ENCODE peak calls at places on chromosome 16, in ten cellular contexts. D, V, P, F, S, O, H, Y, T and Z are unnamed samples.

GRCh38 chr16:87945351-87946042 is 5.7 kb upstream of the BANP start:
- DNase-seq in T (peak), P (peak), D (peak), O (no peak), V (peak), Y (peak), S (peak), H (peak), F (peak), Z (peak)

GRCh38 chr16:57500578-57501111 is 14.4 kb upstream of the DOK4 start:
- DNase-seq in V (no peak), F (no peak), D (no peak), H (no peak), P (no peak), Y (no peak), O (no peak), T (peak), S (peak), Z (no peak)

GRCh38 chr16:11171448-11171709 is 84.6 kb downstream of the SOCS1 start:
- DNase-seq in F (no peak), D (no peak), Y (no peak), O (no peak), H (no peak), V (no peak), S (no peak), T (no peak), P (no peak), Z (no peak)

GRCh38 chr16:72203401-72203800 is 31.4 kb upstream of the PMFBP1 start:
- DNase-seq in D (peak), T (peak), O (peak), P (no peak), F (no peak), H (peak), Y (no peak), S (peak), V (peak), Z (no peak)

GRCh38 chr16:17155480-17155879 is 315.3 kb downstream of the XYLT1 start:
- DNase-seq in V (no peak), S (no peak), Y (no peak), P (no peak), T (no peak), D (no peak), F (no peak), H (no peak), O (no peak), Z (no peak)

GRCh38 chr16:90084215-90084614 is 7.1 kb upstream of the PRDM7 start:
- DNase-seq in Y (no peak), F (no peak), P (no peak), O (no peak), H (no peak), V (no peak), D (no peak), S (no peak), T (no peak), Z (no peak)

GRCh38 chr16:51151435-51151950 is 423 bp upstream of the SALL1 start:
- DNase-seq in S (no peak), T (peak), O (no peak), Y (peak), D (peak), H (peak), P (peak), F (no peak), V (no peak), Z (no peak)

GRCh38 chr16:81526935-81527334 is 82.3 kb downstream of the CMIP start:
- DNase-seq in P (no peak), V (no peak), T (no peak), H (peak), O (no peak), F (no peak), D (peak), Y (no peak), S (no peak), Z (peak)

GRCh38 chr16:55889518-55889917 is 14.3 kb upstream of the CES5A start:
- DNase-seq in V (no peak), S (no peak), Y (no peak), T (no peak), D (no peak), O (no peak), F (no peak), P (no peak), H (no peak), Z (no peak)

GRCh38 chr16:63337264-63337663 is 1301.0 kb upstream of the CDH8 start:
- DNase-seq in T (peak), P (no peak), O (no peak), V (no peak), H (no peak), S (no peak), F (no peak), Y (no peak), D (no peak), Z (no peak)

GRCh38 chr16:1193143-1193824 is 31.8 kb downstream of the TPSG1 start:
- DNase-seq in P (no peak), D (no peak), Y (no peak), T (no peak), V (no peak), H (peak), S (no peak), O (no peak), F (peak), Z (no peak)

GRCh38 chr16:12087901-12088364 is 111.4 kb downstream of the SNX29 start:
- DNase-seq in Y (no peak), H (no peak), S (peak), T (no peak), F (no peak), D (no peak), V (no peak), O (no peak), P (no peak), Z (no peak)

GRCh38 chr16:86303787-86304685 is 206.3 kb upstream of the FOXF1 start:
- DNase-seq in O (no peak), S (no peak), Y (peak), F (no peak), H (no peak), T (peak), D (peak), V (no peak), P (no peak), Z (no peak)

GRCh38 chr16:69448470-69449193 is 24.2 kb downstream of the CYB5B start:
- DNase-seq in D (peak), T (peak), P (no peak), S (no peak), V (no peak), Y (no peak), F (no peak), O (no peak), H (peak), Z (no peak)

GRCh38 chr16:86120201-86120981 is 221.4 kb downstream of the IRF8 start:
- DNase-seq in V (no peak), P (no peak), F (no peak), T (no peak), H (peak), Y (no peak), S (no peak), O (no peak), D (peak), Z (no peak)

GRCh38 chr16:3641801-3642396 is 12.6 kb upstream of the DNASE1 start:
- DNase-seq in O (no peak), F (no peak), S (no peak), D (no peak), H (no peak), P (no peak), Y (no peak), T (no peak), V (no peak), Z (no peak)

GRCh38 chr16:56657555-56658430 is at the start of gene MT1F:
- DNase-seq in V (peak), H (peak), D (peak), F (peak), Y (peak), T (peak), S (peak), P (peak), O (no peak), Z (peak)

GRCh38 chr16:12265168-12265567 is 288.6 kb downstream of the SNX29 start:
- DNase-seq in H (no peak), F (no peak), S (peak), V (no peak), D (no peak), Y (no peak), P (no peak), O (no peak), T (no peak), Z (no peak)

GRCh38 chr16:23196577-23196976 is 14.0 kb downstream of the SCNN1G start:
- DNase-seq in V (no peak), D (no peak), Y (no peak), F (no peak), T (no peak), S (no peak), P (no peak), H (no peak), O (no peak), Z (no peak)

GRCh38 chr16:9850716-9851115 is 331.5 kb downstream of the GRIN2A start:
- DNase-seq in P (no peak), H (no peak), T (no peak), Y (no peak), D (no peak), F (no peak), O (no peak), S (no peak), V (no peak), Z (no peak)

GRCh38 chr16:26133401-26133800 is 441.6 kb downstream of the HS3ST4 start:
- DNase-seq in O (no peak), D (no peak), F (no peak), S (no peak), T (no peak), H (no peak), P (no peak), Y (no peak), V (no peak), Z (no peak)

GRCh38 chr16:78105517-78105916 is 6.1 kb downstream of the WWOX start:
- DNase-seq in V (no peak), H (no peak), F (no peak), S (no peak), O (no peak), P (no peak), T (peak), Y (no peak), D (no peak), Z (no peak)

GRCh38 chr16:80314042-80314441 is 226.8 kb upstream of the DYNLRB2 start:
- DNase-seq in O (no peak), F (no peak), Y (no peak), S (no peak), T (no peak), D (no peak), P (no peak), V (no peak), H (no peak), Z (no peak)

GRCh38 chr16:76777721-76778120 is 413.3 kb upstream of the MON1B start:
- DNase-seq in F (no peak), S (no peak), H (no peak), O (no peak), D (no peak), V (no peak), Y (no peak), P (no peak), T (no peak), Z (no peak)

GRCh38 chr16:26525856-26526255 is 540.9 kb upstream of the C16orf82 start:
- DNase-seq in O (no peak), F (no peak), D (no peak), H (no peak), T (no peak), P (no peak), V (no peak), Y (no peak), S (no peak), Z (no peak)

GRCh38 chr16:68396481-68396880 is 51.8 kb downstream of the SMPD3 start:
- DNase-seq in O (no peak), S (peak), T (peak), P (no peak), D (peak), F (peak), H (peak), V (peak), Y (peak), Z (no peak)

GRCh38 chr16:88613-89012 is 10.6 kb downstream of the MPG start:
- DNase-seq in S (no peak), F (no peak), P (no peak), D (no peak), H (no peak), O (no peak), T (no peak), V (no peak), Y (no peak), Z (no peak)

GRCh38 chr16:85865-86264 is 7.8 kb downstream of the MPG start:
- DNase-seq in D (no peak), O (no peak), H (no peak), V (no peak), Y (no peak), T (no peak), F (no peak), P (no peak), S (no peak), Z (no peak)

GRCh38 chr16:84718-85452 is 6.9 kb downstream of the MPG start:
- DNase-seq in P (no peak), H (peak), D (peak), F (no peak), V (peak), S (peak), T (peak), O (peak), Y (no peak), Z (no peak)

GRCh38 chr16:85453-85782 is 7.4 kb downstream of the MPG start:
- DNase-seq in P (no peak), H (no peak), F (no peak), O (no peak), V (no peak), S (no peak), T (no peak), Y (no peak), D (no peak), Z (no peak)

DNA sequence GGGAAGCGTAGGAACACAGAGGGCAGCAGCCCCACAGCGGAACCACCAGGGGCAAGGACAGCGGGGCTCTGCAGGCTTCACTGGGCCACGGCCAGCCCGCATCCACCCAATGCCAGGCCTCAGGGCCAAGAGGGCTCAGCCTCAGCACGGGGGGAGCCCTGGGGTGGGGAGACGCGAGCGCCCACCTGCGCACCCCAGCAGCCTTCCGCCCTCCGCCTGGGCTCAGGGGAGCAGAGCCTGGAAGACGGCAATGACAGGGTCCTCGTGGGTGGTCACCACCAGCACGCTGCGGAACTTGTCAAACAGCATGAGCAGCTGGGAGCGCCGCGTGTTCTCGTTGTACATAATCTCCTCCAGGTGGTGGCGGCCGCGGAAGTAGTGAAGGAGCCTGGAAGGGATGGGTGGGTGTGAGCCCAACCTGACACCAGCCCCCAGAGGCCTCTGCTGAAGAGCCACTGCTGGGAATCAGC is 8.5 kb downstream of the MPG start:
- DNase-seq in S (no peak), F (no peak), O (no peak), P (no peak), T (no peak), V (no peak), Y (no peak), H (no peak), D (no peak), Z (no peak)
- H3K4me2 ChIP-seq in S (no peak), F (no peak), O (no peak), P (no peak), T (no peak), V (no peak), Y (no peak), H (no peak), D (no peak), Z (no peak)

GRCh38 chr16:25013049-25013448 is 2.1 kb downstream of the ARHGAP17 start:
- DNase-seq in H (no peak), P (no peak), F (no peak), S (no peak), T (no peak), D (no peak), V (no peak), O (no peak), Y (no peak), Z (no peak)
- H3K4me2 ChIP-seq in H (peak), P (no peak), F (peak), S (peak), T (no peak), D (peak), V (peak), O (peak), Y (peak), Z (peak)

GRCh38 chr16:84630446-84631152 is 12.7 kb upstream of the COTL1 start:
- DNase-seq in T (no peak), O (no peak), S (no peak), H (no peak), F (no peak), D (no peak), V (no peak), P (no peak), Y (no peak), Z (no peak)

GRCh38 chr16:84635702-84636101 is 12.6 kb upstream of the KLHL36 start:
- DNase-seq in P (no peak), D (no peak), F (no peak), V (no peak), T (no peak), H (no peak), S (no peak), Y (no peak), O (no peak), Z (no peak)

GRCh38 chr16:84631882-84632281 is 14.0 kb upstream of the COTL1 start:
- DNase-seq in Y (no peak), S (no peak), T (no peak), O (no peak), P (no peak), H (no peak), F (no peak), D (no peak), V (no peak), Z (no peak)

GRCh38 chr16:84631153-84631466 is 13.2 kb upstream of the COTL1 start:
- DNase-seq in D (no peak), Y (no peak), V (no peak), P (no peak), F (no peak), O (no peak), H (no peak), T (no peak), S (no peak), Z (no peak)

DNA sequence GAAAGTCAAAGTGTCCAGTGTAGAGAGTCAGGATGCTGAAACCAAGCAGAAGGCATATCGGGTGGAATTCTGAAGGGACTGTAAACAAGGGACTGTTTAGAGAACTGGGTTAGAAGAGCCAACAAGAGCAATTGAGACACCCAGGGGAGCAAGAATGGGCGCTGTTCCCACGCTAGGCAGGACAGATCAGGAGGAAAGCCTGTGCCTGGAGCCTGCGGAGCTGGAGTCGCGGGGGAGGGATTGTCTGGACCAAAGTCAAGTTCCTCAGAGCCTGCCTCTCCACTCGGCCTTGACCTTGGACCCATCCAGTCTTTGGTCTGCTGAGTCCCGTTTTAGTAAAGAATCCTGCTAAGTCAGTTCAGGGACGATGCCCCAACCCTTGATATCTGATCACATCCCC is 14.7 kb upstream of the KLHL36 start:
- DNase-seq in O (no peak), Y (no peak), H (no peak), F (no peak), D (no peak), V (no peak), S (no peak), P (no peak), T (peak), Z (no peak)
- H3K4me2 ChIP-seq in O (no peak), Y (no peak), H (no peak), F (no peak), D (no peak), V (no peak), S (no peak), P (no peak), T (no peak), Z (no peak)

DNA sequence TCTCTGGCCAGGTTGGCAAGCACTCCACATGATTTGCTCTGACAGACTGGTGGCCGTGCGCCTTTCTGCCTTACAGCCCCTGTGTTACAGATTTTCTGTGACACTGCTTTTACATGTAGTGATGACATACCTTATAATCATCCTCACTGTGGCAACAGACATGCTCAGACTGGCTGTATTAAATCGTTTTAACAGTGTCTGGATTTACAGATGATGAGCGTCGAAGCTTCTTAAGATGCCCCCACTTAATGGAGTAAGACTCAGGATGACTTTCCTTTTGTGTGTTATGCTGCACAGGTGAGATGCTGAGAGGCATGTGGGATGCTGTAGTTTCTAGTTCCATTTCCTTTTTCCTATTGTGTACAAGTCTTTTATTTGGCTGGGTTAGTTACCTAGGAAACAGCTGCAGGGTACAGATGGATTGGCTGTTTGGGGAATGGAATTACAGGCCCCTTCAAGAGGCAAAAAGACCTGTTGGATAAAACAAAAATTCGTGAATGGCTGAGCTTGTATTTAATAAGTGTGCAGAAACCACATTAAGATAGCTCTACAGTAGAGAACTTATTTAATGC is 20.9 kb upstream of the VWA3A start:
- DNase-seq in Y (peak), P (no peak), D (no peak), S (no peak), T (no peak), F (no peak), O (no peak), V (no peak), H (no peak), Z (peak)
- H3K4me2 ChIP-seq in Y (no peak), P (no peak), D (no peak), S (no peak), T (no peak), F (no peak), O (no peak), V (no peak), H (peak), Z (peak)

DNA sequence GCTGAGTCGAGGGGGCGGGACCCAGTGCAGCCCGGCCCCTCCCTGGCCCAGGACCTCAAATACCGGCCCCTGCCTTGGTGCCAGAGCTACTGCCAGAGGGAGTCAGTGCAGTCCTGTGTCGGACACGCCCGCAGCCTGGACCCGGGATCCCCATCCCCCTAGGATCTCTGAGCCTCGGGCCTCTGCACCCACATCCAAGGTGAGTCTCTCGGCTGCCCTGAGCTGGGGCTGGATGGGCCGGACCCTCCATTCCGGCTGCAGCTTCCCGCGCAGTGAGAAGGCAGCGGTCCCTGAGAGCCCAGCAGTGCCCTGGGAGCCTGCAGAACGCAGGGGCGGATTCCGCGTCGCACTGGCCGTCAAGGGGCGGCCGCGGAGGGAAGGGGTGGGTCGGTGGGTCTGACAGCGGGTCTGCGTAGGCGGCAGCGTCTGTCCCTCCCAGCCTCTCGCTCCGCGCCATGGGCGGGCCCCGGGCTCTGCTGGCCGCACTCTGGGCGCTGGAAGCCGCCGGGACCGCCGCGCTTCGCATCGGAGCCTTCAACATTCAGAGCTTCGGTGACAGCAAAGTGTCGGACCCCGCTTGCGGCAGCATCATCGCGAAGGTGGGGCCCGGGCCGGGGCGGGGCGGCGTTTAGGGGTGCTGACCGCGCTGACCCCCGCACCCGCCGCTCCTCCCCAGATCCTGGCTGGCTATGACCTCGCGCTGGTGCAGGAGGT is at the start of gene DNASE1L2:
- DNase-seq in P (peak), S (no peak), H (peak), T (peak), V (peak), Y (peak), F (no peak), O (no peak), D (no peak), Z (no peak)
- H3K4me2 ChIP-seq in P (peak), S (no peak), H (peak), T (peak), V (no peak), Y (peak), F (no peak), O (no peak), D (peak), Z (peak)

GRCh38 chr16:65617421-65617820 is 495.6 kb upstream of the CDH11 start:
- DNase-seq in T (no peak), Y (no peak), O (no peak), P (no peak), S (no peak), V (no peak), F (no peak), H (no peak), D (no peak), Z (no peak)
- H3K4me2 ChIP-seq in T (no peak), Y (no peak), O (no peak), P (no peak), S (peak), V (no peak), F (no peak), H (no peak), D (no peak), Z (no peak)

GRCh38 chr16:24516900-24517669 is 22.3 kb upstream of the RBBP6 start:
- DNase-seq in F (peak), P (peak), H (peak), O (peak), Y (peak), D (peak), V (peak), S (peak), T (peak), Z (no peak)
- H3K4me2 ChIP-seq in F (peak), P (no peak), H (peak), O (peak), Y (no peak), D (peak), V (peak), S (peak), T (no peak), Z (peak)